ENCODE peak calls at places on chromosomes 2 and 18, in six cellular contexts. C is stimulated activated CD8-positive, alpha-beta memory T cell treated with anti-CD3 and anti-CD28 coated beads, Interleukin-15, amount 100 ng/mL, for 24 hours; D is stimulated activated naive CD8-positive, alpha-beta T cell treated with anti-CD3 and anti-CD28 coated beads, Interleukin-15, amount 100 ng/mL, for 72 hours; M is KG1; I is progenitor cell of endocrine pancreas; G is GM04504. F is an unnamed sample.

GRCh38 chr2:21036708-21037670 is 6.9 kb downstream of the APOB start:
- DNase-seq in C (no peak), D (no peak), M (no peak), I (no peak), G (no peak), F (no peak)

GRCh38 chr2:109530712-109531111 is 83.1 kb downstream of the SEPTIN10 start:
- DNase-seq in C (no peak), D (no peak), M (no peak), I (no peak), G (no peak), F (no peak)

GRCh38 chr2:142048581-142048980 is 82.2 kb downstream of the LRP1B start:
- DNase-seq in C (no peak), D (no peak), M (no peak), I (no peak), G (no peak), F (no peak)

GRCh38 chr2:20427931-20428526 is 18.8 kb upstream of the RHOB start:
- DNase-seq in C (no peak), D (no peak), M (no peak), I (no peak), G (no peak), F (no peak)

GRCh38 chr2:158583923-158584322 is 127.2 kb downstream of the PKP4 start:
- DNase-seq in C (no peak), D (no peak), M (no peak), I (no peak), G (no peak), F (no peak)

GRCh38 chr2:100554788-100555407 is 7.9 kb upstream of the PDCL3 start:
- DNase-seq in C (no peak), D (peak; percentile 50), M (no peak), I (no peak), G (no peak), F (no peak)

GRCh38 chr18:49368161-49368875 is 92.1 kb downstream of the DYM start:
- DNase-seq in C (no peak), D (no peak), M (no peak), I (no peak), G (no peak), F (no peak)

GRCh38 chr2:151297882-151298281 is 8.4 kb upstream of the NMI start:
- DNase-seq in C (no peak), D (no peak), M (peak; percentile 33), I (no peak), G (no peak), F (no peak)

GRCh38 chr2:135473567-135473966 is 57.5 kb downstream of the ZRANB3 start:
- DNase-seq in C (no peak), D (peak; percentile 18), M (no peak), I (no peak), G (no peak), F (no peak)

GRCh38 chr2:226211439-226211838 is 588.2 kb downstream of the IRS1 start:
- DNase-seq in C (no peak), D (no peak), M (no peak), I (no peak), G (peak; percentile 76), F (no peak)

F was measured in H54.